ENCODE peak calls at places on chromosomes 4 and X, in four cellular contexts. E is WTC11, X is K562, T is HepG2. H is an unnamed sample.

GRCh38 chrX:52594658-52595057 is 60.0 kb downstream of the SSX7 start:
- DNase-seq in T (no peak), E (no peak), X (no peak), H (no peak)

GRCh38 chr4:142875117-142875516 is 29.0 kb upstream of the INPP4B start:
- DNase-seq in T (peak; percentile 19), E (peak; percentile 36), X (no peak), H (no peak)

GRCh38 chrX:3299626-3300025 is 46.8 kb downstream of the MXRA5 start:
- DNase-seq in E (no peak), T (no peak), X (no peak), H (no peak)

GRCh38 chrX:101429934-101430333 is 21.9 kb downstream of the HNRNPH2 start:
- DNase-seq in X (no peak), E (no peak), T (no peak), H (no peak)

GRCh38 chr4:140888059-140888458 is 131.9 kb upstream of the TBC1D9 start:
- DNase-seq in T (no peak), X (no peak), E (no peak), H (no peak)

GRCh38 chrX:78321809-78322208 is 5.6 kb downstream of the CYSLTR1 start:
- DNase-seq in T (no peak), E (no peak), X (no peak), H (no peak)

GRCh38 chr4:26141916-26142638 is 178.7 kb upstream of the RBPJ start:
- DNase-seq in T (no peak), X (no peak), E (no peak), H (no peak)

GRCh38 chrX:50081282-50081955 is 119.4 kb downstream of the AKAP4 start:
- DNase-seq in T (peak; percentile 10), X (no peak), E (peak; percentile 33), H (peak; percentile 27)

GRCh38 chr4:7295201-7295916 is 103.0 kb downstream of the SORCS2 start:
- DNase-seq in X (no peak), T (no peak), E (no peak), H (peak; percentile 46)

GRCh38 chrX:23554304-23554703 is 113.0 kb upstream of the PRDX4 start:
- DNase-seq in E (no peak), T (peak; percentile 6), X (peak; percentile 8), H (peak; percentile 10)

GRCh38 chrX:119501511-119502148 is 33.4 kb downstream of the SLC25A5 start:
- DNase-seq in E (no peak), T (no peak), X (no peak), H (no peak)
- TF ChIP-seq FOXJ3 in E (no peak), T (no peak), X (no peak), H (no peak)

GRCh38 chr4:153156263-153156662 is 48.0 kb upstream of the TRIM2 start:
- DNase-seq in X (peak; percentile 57), T (no peak), E (peak; percentile 50), H (no peak)

GRCh38 chr4:153161599-153161971 is 42.7 kb upstream of the TRIM2 start:
- DNase-seq in T (no peak), E (no peak), X (no peak), H (no peak)

GRCh38 chr4:153159016-153159415 is 45.2 kb upstream of the TRIM2 start:
- DNase-seq in X (no peak), E (no peak), T (no peak), H (no peak)

GRCh38 chr4:153160856-153161598 is 43.2 kb upstream of the TRIM2 start:
- DNase-seq in T (no peak), X (no peak), E (no peak), H (no peak)

DNA sequence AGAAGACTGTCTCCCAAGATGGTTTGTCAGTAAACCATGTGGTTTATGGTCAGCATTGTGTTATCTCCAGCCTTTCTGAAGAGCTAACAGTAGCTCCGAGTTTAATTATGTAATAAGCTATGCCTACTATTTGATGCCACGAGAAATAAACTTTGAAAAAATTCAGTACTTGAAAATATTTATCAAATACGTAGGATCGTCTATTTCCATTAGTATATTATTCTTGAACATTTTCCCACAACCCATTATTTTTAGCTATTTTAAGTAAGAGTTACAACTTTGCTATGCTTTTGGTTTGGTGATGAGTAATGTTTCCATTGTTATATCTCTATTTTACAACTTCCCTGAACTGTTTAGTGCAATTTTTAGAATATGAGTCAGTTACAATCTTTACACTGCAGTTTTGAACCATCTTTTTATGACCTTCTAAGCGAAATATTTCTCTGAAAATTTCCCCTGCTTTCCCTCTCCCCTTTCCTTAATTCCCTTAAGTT is 44.5 kb upstream of the TRIM2 start:
- DNase-seq in X (no peak), E (no peak), T (no peak), H (no peak)
- TF ChIP-seq FOXJ3 in X (no peak), E (no peak), T (no peak), H (no peak)

GRCh38 chr4:105215609-105216313 is 69.1 kb downstream of the TET2 start:
- DNase-seq in X (no peak), T (peak; percentile 7), E (no peak), H (no peak)
- TF ChIP-seq FOXJ3 in X (no peak), T (no peak), E (no peak), H (no peak)

DNA sequence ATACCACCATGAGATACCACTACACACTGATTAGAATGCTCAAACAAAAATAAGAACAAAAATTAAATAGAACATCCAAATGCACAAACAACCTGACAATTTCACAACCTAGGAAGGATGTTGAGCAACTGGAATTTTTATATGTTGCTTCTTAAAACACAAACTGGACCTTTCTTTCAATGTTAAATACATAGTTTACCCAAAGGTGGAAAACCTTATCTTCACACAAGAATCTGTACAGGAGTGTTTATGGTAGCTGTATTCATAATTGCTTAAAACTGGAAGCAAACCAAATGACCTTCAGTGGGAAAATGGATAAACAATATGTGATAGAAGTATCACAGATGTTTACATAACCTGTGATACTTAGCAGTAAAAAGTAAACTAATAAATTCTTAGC is 573.8 kb downstream of the MAGEB5 start:
- DNase-seq in E (no peak), T (no peak), X (no peak), H (no peak)
- TF ChIP-seq FOXJ3 in E (no peak), T (no peak), X (no peak), H (no peak)

DNA sequence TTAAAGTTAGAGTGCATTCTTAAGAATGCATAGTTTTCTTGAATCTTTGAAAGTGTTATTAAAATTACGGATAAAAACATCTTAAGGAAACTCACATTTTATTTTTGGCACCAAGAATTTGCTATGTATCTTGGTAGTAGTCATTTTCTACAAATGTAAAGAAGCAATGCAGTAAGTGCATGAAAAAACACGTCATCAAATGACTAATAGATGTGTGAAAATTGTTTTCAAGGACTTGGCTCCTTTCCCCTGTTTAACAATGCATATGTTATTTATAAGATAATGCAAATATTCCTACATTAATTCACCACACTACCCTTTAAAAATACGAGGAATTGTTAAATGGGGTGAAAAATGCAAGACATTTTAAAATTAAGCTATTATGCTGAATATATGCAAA is 461.2 kb upstream of the PCDH7 start:
- DNase-seq in X (no peak), T (no peak), E (no peak), H (no peak)
- TF ChIP-seq FOXJ3 in X (no peak), T (no peak), E (no peak), H (no peak)

DNA sequence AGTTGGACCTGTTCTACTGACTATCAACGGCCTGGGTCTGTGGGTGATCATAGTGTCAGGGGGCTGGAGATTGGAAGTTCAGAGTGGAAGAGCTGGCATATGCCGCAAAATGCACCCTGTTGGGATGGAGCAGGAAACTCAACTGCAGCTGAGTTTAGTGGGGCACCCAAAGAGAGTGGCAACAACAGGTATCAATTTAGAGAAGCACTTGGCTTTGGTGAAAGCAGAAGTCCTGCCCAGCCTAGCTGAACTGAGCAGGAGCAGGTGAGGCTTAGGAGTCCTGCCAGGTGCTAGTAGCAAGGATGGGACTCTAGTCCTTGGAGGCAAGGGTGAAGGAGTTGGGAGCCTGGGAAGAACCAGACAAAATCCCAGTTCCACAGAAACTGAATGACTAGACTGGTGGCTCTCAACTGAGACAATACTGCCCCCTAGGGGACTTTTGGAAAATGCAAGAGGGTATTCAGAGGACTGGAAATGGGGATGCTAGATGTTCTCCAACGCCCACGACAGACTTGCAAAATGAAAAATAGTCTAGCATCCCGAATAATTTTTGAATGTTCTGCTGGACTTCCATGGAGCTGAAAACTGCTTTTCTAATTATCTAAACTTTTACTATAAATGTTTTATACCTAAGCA is 49.4 kb downstream of the RTL9 start:
- DNase-seq in T (peak; percentile 37), X (peak; percentile 63), E (peak; percentile 41), H (peak; percentile 50)
- TF ChIP-seq FOXJ3 in T (no peak), X (no peak), E (no peak), H (no peak)

H was measured in SK-N-SH.